ENCODE peak calls at places on chromosomes 1 and 21, in four cellular contexts. N is GM23248, C is IMR-90, V is PC-9. E is an unnamed sample.

GRCh38 chr1:163056832-163057231 is 12.3 kb upstream of the RGS4 start:
- DNase-seq in N (peak), C (peak), V (no peak), E (peak)

GRCh38 chr1:182644863-182645262 is 39.5 kb downstream of the RGS8 start:
- DNase-seq in N (no peak), C (no peak), V (no peak), E (no peak)

GRCh38 chr1:210294991-210295773 is 33.5 kb upstream of the HHAT start:
- DNase-seq in N (peak), C (no peak), V (no peak), E (peak)

GRCh38 chr1:223774133-223774811 is 61.9 kb downstream of the CAPN2 start:
- DNase-seq in N (no peak), C (no peak), V (no peak), E (no peak)

GRCh38 chr1:54950361-54951163 is 29.9 kb upstream of the TMEM61 start:
- DNase-seq in N (peak), C (peak), V (peak), E (peak)

GRCh38 chr1:192830596-192831241 is 21.9 kb downstream of the RGS2 start:
- DNase-seq in N (no peak), C (no peak), V (no peak), E (no peak)

GRCh38 chr1:24745711-24746582 is 700 bp downstream of the CLIC4 start:
- DNase-seq in N (peak), C (peak), V (peak), E (peak)

GRCh38 chr1:230317823-230318819 is 108.0 kb downstream of the PGBD5 start:
- DNase-seq in N (no peak), C (no peak), V (no peak), E (peak)

GRCh38 chr1:21749109-21749508 is 33.8 kb downstream of the USP48 start:
- DNase-seq in N (no peak), C (no peak), V (no peak), E (peak)

GRCh38 chr1:25640646-25641328 is 24.2 kb downstream of the MAN1C1 start:
- DNase-seq in N (no peak), C (no peak), V (no peak), E (peak)

GRCh38 chr1:160169553-160170399 is 18.4 kb downstream of the ATP1A4 start:
- DNase-seq in N (no peak), C (no peak), V (no peak), E (peak)

GRCh38 chr1:244821134-244821533 is 14.3 kb upstream of the COX20 start:
- DNase-seq in N (no peak), C (no peak), V (peak), E (peak)

GRCh38 chr1:17909634-17910033 is 154.5 kb downstream of the ACTL8 start:
- DNase-seq in N (peak), C (peak), V (no peak), E (no peak)

GRCh38 chr1:14880456-14881316 is 272.9 kb upstream of the TMEM51 start:
- DNase-seq in N (peak), C (peak), V (peak), E (peak)

GRCh38 chr1:14878951-14879350 is 274.6 kb upstream of the TMEM51 start:
- DNase-seq in N (no peak), C (no peak), V (no peak), E (no peak)

GRCh38 chr1:14878124-14878523 is 275.4 kb upstream of the TMEM51 start:
- DNase-seq in N (no peak), C (no peak), V (no peak), E (no peak)

GRCh38 chr1:14884619-14885175 is 268.9 kb upstream of the TMEM51 start:
- DNase-seq in N (no peak), C (no peak), V (no peak), E (no peak)

DNA sequence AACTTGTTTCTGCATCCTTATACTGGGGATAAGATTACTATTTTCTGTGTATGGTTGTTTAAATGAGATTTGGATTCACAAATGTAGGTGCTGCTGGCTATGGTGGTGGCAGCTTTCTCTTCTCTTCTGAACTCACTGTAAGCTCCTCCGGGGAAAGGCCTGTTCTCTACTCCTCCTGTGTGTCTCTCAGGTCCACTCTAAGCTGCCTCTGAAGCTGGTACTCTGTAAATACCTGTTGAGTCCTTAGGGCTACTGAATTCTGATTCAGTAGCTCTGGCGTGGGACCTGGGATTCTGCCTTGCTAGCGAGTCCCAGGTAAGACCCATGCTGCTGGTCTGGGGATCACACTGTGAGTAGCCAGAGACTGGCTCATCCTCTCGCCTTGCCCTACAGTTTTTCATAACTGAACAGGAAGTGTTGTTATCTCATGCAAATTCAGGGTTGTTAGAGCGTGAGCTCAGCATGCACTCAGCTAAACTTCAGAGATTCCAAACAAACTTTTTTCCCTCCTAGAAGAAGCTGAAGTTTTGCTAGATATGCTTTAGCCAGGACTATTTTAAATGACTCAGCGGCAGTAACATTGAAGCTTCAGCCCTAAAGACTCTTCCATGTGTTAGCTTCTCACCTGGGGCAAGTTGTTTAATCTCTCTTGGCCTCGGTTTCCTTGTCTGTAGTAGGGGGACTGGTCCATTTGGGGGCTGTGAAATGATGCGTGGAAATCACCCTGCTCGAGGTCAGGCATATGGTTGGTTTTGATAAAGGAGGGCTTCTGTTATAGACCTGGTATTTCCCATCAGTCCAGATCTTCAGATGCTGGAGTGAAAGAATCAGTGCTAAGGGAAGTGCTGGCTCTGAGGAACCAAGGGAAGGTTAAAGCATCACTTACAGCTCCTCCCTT is 271.5 kb upstream of the TMEM51 start:
- DNase-seq in N (peak), C (peak), V (no peak), E (peak)
- H2AFZ ChIP-seq in N (no peak), C (no peak), V (no peak), E (no peak)

DNA sequence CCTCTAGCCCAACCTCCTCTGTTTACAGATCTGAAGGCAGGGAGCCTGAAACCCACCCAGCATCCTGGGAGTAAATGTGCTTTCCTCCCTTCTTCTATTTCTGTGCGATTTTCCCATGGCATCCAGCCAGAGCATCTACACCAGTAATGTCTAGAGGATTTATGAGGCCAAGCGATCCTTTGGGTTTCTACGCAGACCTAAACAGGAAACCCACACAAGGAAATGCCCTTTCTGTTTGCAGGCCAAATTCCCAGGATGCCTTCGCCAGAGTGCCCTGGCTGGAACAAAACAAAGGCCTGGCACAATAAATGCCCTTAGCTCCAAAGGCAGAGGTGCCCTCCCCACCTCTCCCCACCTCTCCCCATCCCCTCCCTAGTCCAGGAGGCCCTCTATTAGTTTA is 110.5 kb upstream of the CDC42BPA start:
- DNase-seq in N (no peak), C (peak), V (peak), E (no peak)
- H3K27ac ChIP-seq in N (no peak), C (no peak), V (peak), E (no peak)

GRCh38 chr1:116334015-116334547 is 39.0 kb upstream of the ATP1A1 start:
- DNase-seq in N (peak), C (peak), V (peak), E (peak)

GRCh38 chr1:116336250-116336649 is 36.8 kb upstream of the ATP1A1 start:
- DNase-seq in N (no peak), C (no peak), V (no peak), E (peak)

GRCh38 chr1:116333171-116334014 is 39.7 kb upstream of the ATP1A1 start:
- DNase-seq in N (no peak), C (no peak), V (no peak), E (peak)

GRCh38 chr1:116335847-116336246 is 37.2 kb upstream of the ATP1A1 start:
- DNase-seq in N (no peak), C (no peak), V (no peak), E (no peak)

DNA sequence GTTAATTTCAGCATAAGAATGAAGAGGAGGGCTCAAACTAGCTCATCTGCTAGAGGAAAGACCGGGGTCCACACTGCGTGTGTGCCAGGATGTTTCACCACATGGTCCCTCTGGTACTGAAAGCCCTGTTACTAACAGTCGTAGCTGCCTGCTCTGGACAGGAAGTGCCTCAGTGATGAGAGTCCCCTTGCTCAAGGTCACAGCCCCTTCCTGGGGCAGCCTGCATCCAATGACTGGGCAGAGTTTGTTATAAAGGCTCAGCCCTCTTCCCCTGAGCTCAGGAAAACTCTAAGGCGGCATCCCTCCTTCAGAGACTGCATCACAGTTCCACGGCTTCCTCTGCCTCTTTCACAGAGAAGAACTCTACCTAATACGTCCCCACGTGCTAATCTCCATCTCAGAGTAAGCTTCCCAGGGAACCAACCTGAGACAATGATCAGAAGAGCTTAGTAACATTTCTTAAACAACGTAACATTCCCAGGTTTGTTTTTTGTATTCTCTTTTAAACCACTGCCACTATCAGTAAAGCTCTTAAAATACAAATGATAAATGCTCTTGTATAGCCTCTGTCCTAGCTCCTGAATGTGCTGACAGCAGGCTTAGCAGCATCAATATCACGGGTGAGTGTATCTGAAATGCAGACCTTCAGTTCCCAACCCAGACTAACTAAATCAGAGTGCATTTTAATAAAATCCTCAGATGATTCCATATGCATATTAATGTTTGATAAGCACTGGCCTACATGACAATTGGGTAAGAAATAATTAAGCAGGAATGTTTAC is 38.0 kb upstream of the ATP1A1 start:
- DNase-seq in N (no peak), C (peak), V (no peak), E (no peak)
- H2AFZ ChIP-seq in N (no peak), C (peak), V (peak), E (no peak)

GRCh38 chr21:29371464-29371863 is 72.7 kb downstream of the BACH1 start:
- DNase-seq in N (no peak), C (no peak), V (no peak), E (no peak)
- H3K27ac ChIP-seq in N (no peak), C (peak), V (no peak), E (no peak)

GRCh38 chr21:26171310-26172100 is 935 bp upstream of the APP start:
- DNase-seq in N (no peak), C (no peak), V (no peak), E (no peak)
- H2AFZ ChIP-seq in N (peak), C (peak), V (peak), E (peak)

E was measured in trophoblast cell.